ENCODE peak calls at places on chromosomes 7 and 10, in six cellular contexts. Z is HCEC 1CT, H is progenitor cell of endocrine pancreas, A is AG04450, G is left cardiac atrium, F is iPS DF 19.7. E is an unnamed sample.

GRCh38 chr10:30028006-30028441 is 31.4 kb downstream of the JCAD start:
- DNase-seq in H (no peak), G (peak; percentile 84), F (no peak), Z (no peak), A (no peak), E (no peak)

GRCh38 chr10:124002391-124003069 is 90.9 kb downstream of the CHST15 start:
- DNase-seq in Z (no peak), F (no peak), A (no peak), H (no peak), G (no peak), E (no peak)

GRCh38 chr7:40047661-40048060 is 86.8 kb downstream of the MPLKIP start:
- DNase-seq in F (no peak), Z (no peak), A (no peak), G (no peak), H (no peak), E (peak; percentile 20)

GRCh38 chr10:93746844-93747284 is 10.9 kb upstream of the LGI1 start:
- DNase-seq in G (no peak), H (peak; percentile 23), F (peak; percentile 56), A (peak; percentile 65), Z (peak; percentile 92), E (peak; percentile 99)

GRCh38 chr7:28520074-28521015 is 108.0 kb downstream of the CREB5 start:
- DNase-seq in A (no peak), F (no peak), G (no peak), H (no peak), Z (no peak), E (no peak)

GRCh38 chr10:42962120-42962901 is 114.6 kb upstream of the RET start:
- DNase-seq in H (peak; percentile 8), G (no peak), F (no peak), Z (no peak), A (no peak), E (no peak)

GRCh38 chr7:38660427-38661099 is 29.4 kb upstream of the AMPH start:
- DNase-seq in Z (peak; percentile 48), G (no peak), F (peak; percentile 17), H (no peak), A (no peak), E (peak; percentile 50)

GRCh38 chr10:101038486-101038885 is 7.5 kb downstream of the SFXN3 start:
- DNase-seq in Z (no peak), H (no peak), A (no peak), F (no peak), G (no peak), E (no peak)

GRCh38 chr10:62450905-62451605 is 76.9 kb downstream of the ZNF365 start:
- DNase-seq in F (no peak), G (no peak), Z (no peak), H (no peak), A (no peak), E (no peak)

GRCh38 chr10:132787253-132788179 is 1.6 kb upstream of the NKX6-2 start:
- DNase-seq in H (peak; percentile 42), G (no peak), A (no peak), Z (no peak), F (no peak), E (peak; percentile 4)

GRCh38 chr10:100554902-100555301 is 19.2 kb downstream of the HIF1AN start:
- DNase-seq in G (no peak), Z (no peak), F (no peak), H (no peak), A (no peak), E (no peak)

GRCh38 chr10:123911866-123912265 is 20.3 kb upstream of the CPXM2 start:
- DNase-seq in Z (no peak), H (no peak), G (no peak), A (no peak), F (no peak), E (no peak)

GRCh38 chr10:32459072-32459703 is 13.2 kb downstream of the CCDC7 start:
- DNase-seq in A (no peak), F (no peak), Z (no peak), G (no peak), H (no peak), E (no peak)

GRCh38 chr10:23412223-23412622 is 26.7 kb upstream of the OTUD1 start:
- DNase-seq in H (no peak), G (no peak), Z (peak; percentile 14), A (no peak), F (no peak), E (peak; percentile 50)

GRCh38 chr7:158784270-158784669 is 45.0 kb downstream of the ESYT2 start:
- DNase-seq in G (no peak), F (no peak), H (no peak), A (no peak), Z (no peak), E (no peak)

GRCh38 chr7:130490287-130490686 is 1.6 kb upstream of the MEST start:
- DNase-seq in Z (no peak), F (peak; percentile 33), G (no peak), H (no peak), A (no peak), E (no peak)

GRCh38 chr7:158353606-158354570 is 233.7 kb downstream of the PTPRN2 start:
- DNase-seq in A (no peak), Z (no peak), G (no peak), F (no peak), H (no peak), E (no peak)

GRCh38 chr10:102492983-102493382 is 9.5 kb downstream of the ACTR1A start:
- DNase-seq in A (no peak), Z (no peak), H (no peak), F (no peak), G (no peak), E (no peak)

GRCh38 chr10:3538850-3539531 is 246.0 kb downstream of the KLF6 start:
- DNase-seq in A (peak; percentile 81), G (peak; percentile 78), Z (peak; percentile 80), F (peak; percentile 15), H (no peak), E (peak; percentile 93)